ENCODE peak calls at places on chromosome 11, in nine cellular contexts. X is lower lobe of right lung; T is glutamatergic neuron; N is adrenal gland; R is tibial nerve; D is NCI-H1436; J is activated CD8-positive, alpha-beta T cell treated with anti-CD3 and anti-CD28 coated beads, Interleukin-2, amount 10 ng/mL, durations not matched to agents 7 days and 5 days; S is astrocyte of the hippocampus; U is D341Med. Q is an unnamed sample.

GRCh38 chr11:35317253-35317652 is 102.1 kb downstream of the SLC1A2 start:
- DNase-seq in X (no peak), T (no peak), N (no peak), R (no peak), D (no peak), J (no peak), S (no peak), U (no peak), Q (no peak)

GRCh38 chr11:69817265-69818236 is 1.7 kb downstream of the FGF3 start:
- DNase-seq in X (no peak), T (peak), N (no peak), R (no peak), D (no peak), J (no peak), S (peak), U (no peak), Q (peak)

GRCh38 chr11:119641991-119642745 is 86.8 kb downstream of the NECTIN1 start:
- DNase-seq in X (no peak), T (no peak), N (no peak), R (no peak), D (peak), J (peak), S (no peak), U (peak), Q (no peak)

GRCh38 chr11:3161720-3162409 is 3.2 kb downstream of the OSBPL5 start:
- DNase-seq in X (peak), T (peak), N (no peak), R (no peak), D (no peak), J (no peak), S (no peak), U (no peak), Q (peak)

GRCh38 chr11:27972432-27973170 is 135.4 kb downstream of the KIF18A start:
- DNase-seq in X (no peak), T (no peak), N (no peak), R (no peak), D (no peak), J (no peak), S (no peak), U (no peak), Q (no peak)

GRCh38 chr11:132872223-132872622 is 660.1 kb downstream of the OPCML start:
- DNase-seq in X (no peak), T (no peak), N (no peak), R (no peak), D (no peak), J (no peak), S (no peak), U (no peak), Q (no peak)

GRCh38 chr11:122803306-122803705 is 35.0 kb upstream of the CRTAM start:
- DNase-seq in X (no peak), T (no peak), N (no peak), R (no peak), D (no peak), J (no peak), S (peak), U (no peak), Q (no peak)

GRCh38 chr11:62705401-62705800 is 1.8 kb downstream of the BSCL2 start:
- DNase-seq in X (no peak), T (no peak), N (peak), R (no peak), D (no peak), J (no peak), S (peak), U (peak), Q (peak)

GRCh38 chr11:112364962-112365481 is 104.4 kb upstream of the PLET1 start:
- DNase-seq in X (no peak), T (no peak), N (no peak), R (no peak), D (no peak), J (no peak), S (peak), U (no peak), Q (peak)

GRCh38 chr11:86386791-86387190 is 12.1 kb downstream of the CCDC81 start:
- DNase-seq in X (no peak), T (no peak), N (no peak), R (no peak), D (no peak), J (no peak), S (no peak), U (no peak), Q (no peak)

GRCh38 chr11:11320820-11321219 is 32.2 kb downstream of the CSNK2A3 start:
- DNase-seq in X (no peak), T (no peak), N (no peak), R (no peak), D (no peak), J (no peak), S (peak), U (peak), Q (no peak)

GRCh38 chr11:49851511-49851910 is 100.7 kb upstream of the OR4C13 start:
- DNase-seq in X (no peak), T (no peak), N (no peak), R (no peak), D (no peak), J (no peak), S (no peak), U (no peak), Q (no peak)

GRCh38 chr11:10526974-10527918 is 13.7 kb downstream of the RNF141 start:
- DNase-seq in X (no peak), T (no peak), N (no peak), R (no peak), D (no peak), J (no peak), S (peak), U (no peak), Q (no peak)

GRCh38 chr11:5712507-5712906 is 22.9 kb downstream of the TRIM22 start:
- DNase-seq in X (no peak), T (no peak), N (no peak), R (no peak), D (no peak), J (no peak), S (no peak), U (no peak), Q (no peak)

Q was measured in BE2C.